ENCODE peak calls at places on chromosomes 3 and 15, in five cellular contexts. U is activated CD4-positive, alpha-beta T cell treated with anti-CD3 and anti-CD28 coated beads for 1 hour; R is activated naive CD4-positive, alpha-beta T cell; Y is stimulated activated CD8-positive, alpha-beta memory T cell treated with anti-CD3 and anti-CD28 coated beads, Interleukin-7, amount 100 ng/mL, for 1 hour; E is NCI-H446 treated with DMSO at 0.1 percent for 48 hours. P is an unnamed sample.

GRCh38 chr3:48607519-48607918 is 1.9 kb downstream of the UQCRC1 start:
- DNase-seq in U (no peak), R (no peak), Y (no peak), E (no peak), P (no peak)

GRCh38 chr3:166274996-166275395 is 437.8 kb upstream of the BCHE start:
- DNase-seq in U (no peak), R (no peak), Y (no peak), E (no peak), P (no peak)

GRCh38 chr15:85764649-85765277 is 30.0 kb downstream of the KLHL25 start:
- DNase-seq in U (no peak), R (no peak), Y (no peak), E (no peak), P (peak)

GRCh38 chr3:109224333-109224732 is 87.8 kb downstream of the C3orf85 start:
- DNase-seq in U (no peak), R (no peak), Y (no peak), E (no peak), P (no peak)

GRCh38 chr15:80834906-80835305 is 55.7 kb downstream of the CEMIP start:
- DNase-seq in U (no peak), R (no peak), Y (no peak), E (no peak), P (no peak)

GRCh38 chr15:68276668-68277067 is 877 bp upstream of the FEM1B start:
- DNase-seq in U (no peak), R (no peak), Y (no peak), E (no peak), P (no peak)

GRCh38 chr15:51093865-51094605 is 671 bp downstream of the TNFAIP8L3 start:
- DNase-seq in U (no peak), R (no peak), Y (no peak), E (no peak), P (peak)

GRCh38 chr3:173708191-173708590 is 310.6 kb downstream of the NLGN1 start:
- DNase-seq in U (no peak), R (no peak), Y (no peak), E (no peak), P (no peak)

GRCh38 chr3:106169351-106169750 is 300.5 kb upstream of the CBLB start:
- DNase-seq in U (no peak), R (no peak), Y (no peak), E (no peak), P (no peak)

GRCh38 chr3:78926523-78926922 is 841.3 kb downstream of the ROBO1 start:
- DNase-seq in U (no peak), R (no peak), Y (no peak), E (no peak), P (no peak)

GRCh38 chr3:119292666-119293065 is 1.5 kb upstream of the ARHGAP31 start:
- DNase-seq in U (no peak), R (no peak), Y (no peak), E (no peak), P (no peak)

GRCh38 chr3:72288955-72289707 is 504.2 kb upstream of the PROK2 start:
- DNase-seq in U (no peak), R (no peak), Y (no peak), E (no peak), P (no peak)

GRCh38 chr3:108037770-108038169 is 53.1 kb downstream of the CD47 start:
- DNase-seq in U (no peak), R (no peak), Y (no peak), E (no peak), P (no peak)

GRCh38 chr15:39156166-39156565 is 424.7 kb upstream of the THBS1 start:
- DNase-seq in U (no peak), R (no peak), Y (no peak), E (no peak), P (no peak)

P was measured in Right ventricle myocardium inferior.